ENCODE peak calls at places on chromosomes 7 and 10, in eight cellular contexts. Q is NCI-H2081 treated with DMSO at 0.1 percent for 48 hours; J is GM04503; X is amniotic epithelial cell; Z is cardiac fibroblast; K is activated T-cell treated with anti-CD3 and anti-CD28 coated beads, Interleukin-2, amount 50 U/mL, for 72 hours; W is T-cell; C is Right ventricle myocardium superior. M is an unnamed sample.

GRCh38 chr10:95217476-95217875 is 23.4 kb downstream of the ACSM6 start:
- DNase-seq in Q (no peak), J (no peak), X (no peak), Z (no peak), K (no peak), W (no peak), C (no peak), M (peak; percentile 42)

GRCh38 chr7:70569335-70569819 is 562.6 kb upstream of the GALNT17 start:
- DNase-seq in Q (peak; percentile 94), J (no peak), X (no peak), Z (no peak), K (no peak), W (no peak), C (no peak), M (no peak)

GRCh38 chr7:20798081-20798693 is 11.5 kb upstream of the SP8 start:
- DNase-seq in Q (peak; percentile 53), J (no peak), X (peak; percentile 11), Z (peak; percentile 24), K (no peak), W (no peak), C (peak; percentile 51), M (peak; percentile 71)

GRCh38 chr10:119642556-119643111 is 8.5 kb upstream of the BAG3 start:
- DNase-seq in Q (no peak), J (no peak), X (peak; percentile 88), Z (no peak), K (no peak), W (no peak), C (no peak), M (no peak)

GRCh38 chr10:97186911-97187310 is 1.2 kb upstream of the SLIT1 start:
- DNase-seq in Q (no peak), J (no peak), X (no peak), Z (no peak), K (no peak), W (no peak), C (no peak), M (no peak)

GRCh38 chr7:4297165-4297842 is 384.8 kb upstream of the FOXK1 start:
- DNase-seq in Q (no peak), J (no peak), X (no peak), Z (no peak), K (no peak), W (no peak), C (no peak), M (no peak)

GRCh38 chr7:73717991-73718405 is 1.5 kb downstream of the STX1A start:
- DNase-seq in Q (no peak), J (peak; percentile 50), X (peak; percentile 81), Z (peak; percentile 68), K (peak; percentile 89), W (peak; percentile 60), C (no peak), M (peak; percentile 98)

GRCh38 chr10:24973163-24973562 is 20.8 kb upstream of the PRTFDC1 start:
- DNase-seq in Q (no peak), J (no peak), X (no peak), Z (no peak), K (no peak), W (no peak), C (no peak), M (no peak)

GRCh38 chr10:44044549-44044948 is 340.3 kb downstream of the CXCL12 start:
- DNase-seq in Q (no peak), J (no peak), X (no peak), Z (no peak), K (no peak), W (no peak), C (no peak), M (no peak)

GRCh38 chr7:137873524-137873923 is 26.8 kb upstream of the DGKI start:
- DNase-seq in Q (no peak), J (peak; percentile 76), X (peak; percentile 34), Z (peak; percentile 35), K (peak; percentile 62), W (no peak), C (no peak), M (no peak)

GRCh38 chr10:87504307-87504666 is 406 bp upstream of the MINPP1 start:
- DNase-seq in Q (no peak), J (no peak), X (no peak), Z (no peak), K (no peak), W (no peak), C (no peak), M (no peak)

GRCh38 chr10:127492607-127493250 is 56.4 kb upstream of the NPS start:
- DNase-seq in Q (no peak), J (no peak), X (no peak), Z (no peak), K (no peak), W (no peak), C (no peak), M (no peak)

GRCh38 chr7:159030490-159031134 is 114.1 kb downstream of the VIPR2 start:
- DNase-seq in Q (no peak), J (no peak), X (no peak), Z (peak; percentile 21), K (peak; percentile 35), W (peak; percentile 24), C (peak; percentile 72), M (no peak)

GRCh38 chr7:124840435-124840834 is 74.8 kb upstream of the GPR37 start:
- DNase-seq in Q (no peak), J (no peak), X (no peak), Z (peak; percentile 11), K (no peak), W (no peak), C (no peak), M (no peak)

GRCh38 chr10:116926426-116926825 is 77.1 kb downstream of the ENO4 start:
- DNase-seq in Q (no peak), J (no peak), X (no peak), Z (no peak), K (no peak), W (no peak), C (no peak), M (no peak)

GRCh38 chr7:109003742-109004141 is 434.1 kb downstream of the DNAJB9 start:
- DNase-seq in Q (no peak), J (no peak), X (no peak), Z (peak; percentile 0), K (no peak), W (no peak), C (no peak), M (peak; percentile 86)

GRCh38 chr10:18151491-18151890 is 11.3 kb downstream of the CACNB2 start:
- DNase-seq in Q (no peak), J (no peak), X (no peak), Z (no peak), K (no peak), W (no peak), C (no peak), M (no peak)

GRCh38 chr7:19413444-19413965 is 268.3 kb upstream of the FERD3L start:
- DNase-seq in Q (peak; percentile 76), J (no peak), X (no peak), Z (no peak), K (no peak), W (no peak), C (no peak), M (no peak)

GRCh38 chr7:41459623-41460256 is 243.2 kb downstream of the INHBA start:
- DNase-seq in Q (no peak), J (no peak), X (no peak), Z (no peak), K (no peak), W (no peak), C (no peak), M (no peak)

GRCh38 chr7:82146491-82146890 is 297.1 kb downstream of the CACNA2D1 start:
- DNase-seq in Q (no peak), J (no peak), X (no peak), Z (no peak), K (no peak), W (no peak), C (no peak), M (no peak)

GRCh38 chr10:7170626-7171322 is 240.1 kb downstream of the SFMBT2 start:
- DNase-seq in Q (no peak), J (no peak), X (no peak), Z (no peak), K (no peak), W (no peak), C (peak; percentile 69), M (no peak)

GRCh38 chr7:124482229-124482628 is 283.4 kb downstream of the GPR37 start:
- DNase-seq in Q (no peak), J (no peak), X (no peak), Z (no peak), K (no peak), W (no peak), C (no peak), M (no peak)